ENCODE peak calls at places on chromosome 10, in four cellular contexts. R is uterus, M is GM12865, O is GM23248. V is an unnamed sample.

GRCh38 chr10:30415613-30416012 is 18.4 kb upstream of the MAP3K8 start:
- DNase-seq in R (no peak), M (peak; percentile 52), O (no peak), V (no peak)

GRCh38 chr10:48605786-48606529 is 1.1 kb upstream of the ARHGAP22 start:
- DNase-seq in R (no peak), M (no peak), O (peak; percentile 77), V (no peak)

GRCh38 chr10:73644015-73644743 is 2.9 kb upstream of the MYOZ1 start:
- DNase-seq in R (peak; percentile 67), M (peak; percentile 77), O (peak; percentile 84), V (peak; percentile 74)

GRCh38 chr10:13913890-13914289 is 327.1 kb downstream of the PRPF18 start:
- DNase-seq in R (no peak), M (peak; percentile 85), O (no peak), V (no peak)

GRCh38 chr10:47225186-47225927 is 74.6 kb upstream of the GDF10 start:
- DNase-seq in R (no peak), M (no peak), O (no peak), V (no peak)

GRCh38 chr10:132149261-132149660 is 37.5 kb upstream of the DPYSL4 start:
- DNase-seq in R (no peak), M (no peak), O (peak; percentile 25), V (no peak)

GRCh38 chr10:104337527-104337984 is 709 bp downstream of the ITPRIP start:
- DNase-seq in R (no peak), M (peak; percentile 73), O (peak; percentile 69), V (peak; percentile 63)

GRCh38 chr10:124325998-124326636 is 92.6 kb downstream of the OAT start:
- DNase-seq in R (no peak), M (no peak), O (no peak), V (no peak)

GRCh38 chr10:80497187-80498038 is 40.3 kb upstream of the SH2D4B start:
- DNase-seq in R (peak; percentile 69), M (no peak), O (peak; percentile 67), V (no peak)

V was measured in GM10248.